ENCODE peak calls at places on chromosomes 12 and 14, in ten cellular contexts. F, C, S, V, H, T, Q, K, X and O are unnamed samples.

GRCh38 chr14:75274899-75275569 is 3.6 kb upstream of the FOS start:
- DNase-seq in S (no peak), X (peak; percentile 70), Q (no peak), K (peak; percentile 98), V (peak; percentile 35), F (no peak), H (no peak), T (no peak), C (no peak), O (no peak)

GRCh38 chr14:99684356-99684952 is 356 bp downstream of the CYP46A1 start:
- DNase-seq in F (peak; percentile 61), C (no peak), K (no peak), S (no peak), H (no peak), X (no peak), T (no peak), V (no peak), Q (no peak), O (no peak)

GRCh38 chr14:100221419-100222218 is 17.3 kb upstream of the YY1 start:
- DNase-seq in V (peak; percentile 44), T (peak; percentile 15), C (no peak), Q (peak; percentile 42), H (no peak), S (peak; percentile 54), F (peak; percentile 64), K (peak; percentile 83), X (no peak), O (no peak)

GRCh38 chr14:57884175-57884574 is 18.3 kb upstream of the SLC35F4 start:
- DNase-seq in X (no peak), T (no peak), C (no peak), K (peak; percentile 4), Q (no peak), V (no peak), S (no peak), H (no peak), F (no peak), O (no peak)

GRCh38 chr12:18446245-18446644 is 184.9 kb downstream of the PIK3C2G start:
- DNase-seq in K (no peak), T (no peak), Q (no peak), H (no peak), V (no peak), C (no peak), S (no peak), X (no peak), F (no peak), O (no peak)

GRCh38 chr12:122421263-122421814 is 1.1 kb downstream of the CLIP1 start:
- DNase-seq in K (peak; percentile 68), H (no peak), S (peak; percentile 30), T (no peak), V (no peak), F (peak; percentile 31), X (no peak), Q (no peak), C (peak; percentile 80), O (no peak)

GRCh38 chr14:89507521-89507920 is 90.5 kb upstream of the FOXN3 start:
- DNase-seq in H (no peak), V (no peak), Q (no peak), K (peak; percentile 86), S (no peak), C (peak; percentile 54), F (no peak), T (no peak), X (no peak), O (no peak)

GRCh38 chr12:59329457-59329856 is 266.4 kb upstream of the SLC16A7 start:
- DNase-seq in S (no peak), H (no peak), Q (no peak), V (no peak), T (no peak), C (no peak), X (no peak), F (no peak), K (no peak), O (no peak)

GRCh38 chr14:35044939-35045797 is 904 bp upstream of the FAM177A1 start:
- DNase-seq in S (no peak), T (no peak), H (no peak), F (no peak), X (no peak), K (peak; percentile 84), C (no peak), V (no peak), Q (no peak), O (no peak)

GRCh38 chr12:130142736-130143135 is 19.5 kb upstream of the FZD10 start:
- DNase-seq in H (no peak), F (no peak), Q (no peak), C (no peak), K (no peak), V (no peak), S (no peak), T (no peak), X (no peak), O (no peak)

GRCh38 chr14:100533647-100534485 is 53.4 kb downstream of the BEGAIN start:
- DNase-seq in H (no peak), V (no peak), X (no peak), F (peak; percentile 28), T (no peak), S (no peak), C (no peak), K (no peak), Q (no peak), O (no peak)

GRCh38 chr14:55115861-55116245 is 13.2 kb upstream of the LGALS3 start:
- DNase-seq in V (no peak), F (no peak), S (no peak), T (no peak), C (no peak), H (no peak), X (no peak), K (no peak), Q (no peak), O (no peak)

GRCh38 chr12:75820848-75821578 is 210.6 kb downstream of the PHLDA1 start:
- DNase-seq in T (no peak), K (peak; percentile 56), V (no peak), X (no peak), Q (no peak), C (no peak), S (no peak), H (no peak), F (no peak), O (no peak)

GRCh38 chr12:66241061-66242043 is 52.3 kb downstream of the IRAK3 start:
- DNase-seq in S (no peak), V (no peak), X (no peak), Q (no peak), H (no peak), K (peak; percentile 98), C (no peak), F (no peak), T (no peak), O (no peak)

GRCh38 chr14:89198544-89199329 is 218.3 kb downstream of the FOXN3 start:
- DNase-seq in C (no peak), Q (no peak), K (no peak), F (no peak), S (no peak), T (no peak), V (no peak), H (no peak), X (no peak), O (no peak)

GRCh38 chr12:123942911-123943648 is 29.6 kb downstream of the CCDC92 start:
- DNase-seq in V (no peak), S (no peak), C (no peak), X (no peak), T (no peak), H (no peak), F (no peak), K (peak; percentile 55), Q (no peak), O (no peak)

GRCh38 chr12:116352315-116352835 is 74.9 kb upstream of the MED13L start:
- DNase-seq in T (no peak), Q (no peak), K (no peak), H (no peak), S (no peak), F (no peak), V (no peak), C (no peak), X (no peak), O (no peak)

GRCh38 chr14:46902837-46903236 is 251.3 kb upstream of the RPL10L start:
- DNase-seq in S (no peak), V (no peak), F (no peak), H (no peak), K (no peak), T (no peak), X (no peak), Q (no peak), C (no peak), O (no peak)

GRCh38 chr12:119835068-119835467 is 42.1 kb downstream of the CIT start:
- DNase-seq in S (no peak), V (no peak), F (no peak), K (peak; percentile 53), H (no peak), Q (no peak), T (no peak), C (no peak), X (no peak), O (no peak)

GRCh38 chr14:55348766-55349453 is 62.7 kb downstream of the ATG14 start:
- DNase-seq in X (no peak), F (no peak), Q (no peak), K (no peak), C (no peak), H (no peak), V (no peak), S (no peak), T (no peak), O (no peak)

GRCh38 chr14:106691601-106692291 is 1165.4 kb downstream of the TMEM121 start:
- DNase-seq in T (no peak), V (no peak), F (no peak), C (no peak), K (no peak), X (no peak), Q (peak; percentile 41), S (peak; percentile 9), H (no peak), O (no peak)

GRCh38 chr12:67671892-67672291 is 23.3 kb downstream of the DYRK2 start:
- DNase-seq in K (no peak), X (no peak), V (no peak), C (no peak), Q (no peak), T (no peak), S (no peak), F (no peak), H (no peak), O (no peak)

GRCh38 chr12:110733857-110734373 is 8.8 kb downstream of the PPP1CC start:
- DNase-seq in Q (no peak), V (no peak), H (no peak), K (no peak), X (no peak), F (no peak), S (no peak), C (no peak), T (no peak), O (no peak)

GRCh38 chr14:49863483-49864262 is 11.1 kb upstream of the NEMF start:
- DNase-seq in Q (no peak), F (no peak), X (no peak), C (no peak), T (no peak), H (no peak), V (no peak), S (no peak), K (no peak), O (no peak)

GRCh38 chr14:85574849-85575616 is 45.1 kb downstream of the FLRT2 start:
- DNase-seq in X (no peak), F (no peak), K (no peak), H (no peak), T (no peak), S (no peak), C (no peak), Q (no peak), V (no peak), O (no peak)

GRCh38 chr14:65910108-65910507 is 497.6 kb downstream of the FUT8 start:
- DNase-seq in X (no peak), S (no peak), F (no peak), T (no peak), V (no peak), H (no peak), C (no peak), Q (no peak), K (peak; percentile 23), O (no peak)

GRCh38 chr12:19034937-19035336 is 94.6 kb upstream of the PLEKHA5 start:
- DNase-seq in V (no peak), K (no peak), T (no peak), F (no peak), Q (no peak), C (no peak), X (no peak), S (no peak), H (no peak), O (no peak)

GRCh38 chr12:96263449-96263902 is 69.3 kb downstream of the ELK3 start:
- DNase-seq in S (no peak), K (no peak), T (no peak), C (no peak), F (no peak), Q (no peak), H (no peak), V (no peak), X (no peak), O (no peak)